ENCODE peak calls at places on chromosome 10, in eight cellular contexts. V, H, E, B, N, Y, L and W are unnamed samples.

GRCh38 chr10:970311-971149 is 17.7 kb upstream of the GTPBP4 start:
- DNase-seq in V (no peak), H (peak; percentile 73), E (peak; percentile 28), B (peak; percentile 42), N (no peak), Y (no peak), L (peak; percentile 64), W (no peak)

GRCh38 chr10:89702121-89702480 is 711 bp downstream of the KIF20B start:
- DNase-seq in V (no peak), H (peak; percentile 23), E (peak; percentile 22), B (peak; percentile 9), N (no peak), Y (no peak), L (no peak), W (no peak)

GRCh38 chr10:59997807-59998525 is 91.6 kb upstream of the CCDC6 start:
- DNase-seq in V (no peak), H (no peak), E (no peak), B (no peak), N (no peak), Y (no peak), L (no peak), W (no peak)

GRCh38 chr10:33100996-33101747 is 143.1 kb upstream of the ITGB1 start:
- DNase-seq in V (no peak), H (no peak), E (no peak), B (no peak), N (no peak), Y (no peak), L (no peak), W (no peak)

GRCh38 chr10:20890491-20891337 is 6.4 kb downstream of the NEBL start:
- DNase-seq in V (peak; percentile 86), H (no peak), E (peak; percentile 49), B (no peak), N (no peak), Y (no peak), L (no peak), W (no peak)

GRCh38 chr10:8235253-8236027 is 181.0 kb downstream of the GATA3 start:
- DNase-seq in V (no peak), H (no peak), E (no peak), B (no peak), N (no peak), Y (no peak), L (no peak), W (peak; percentile 57)

GRCh38 chr10:112307631-112308502 is 24.7 kb downstream of the TECTB start:
- DNase-seq in V (peak; percentile 95), H (peak; percentile 72), E (peak; percentile 26), B (peak; percentile 40), N (no peak), Y (peak; percentile 36), L (peak; percentile 68), W (peak; percentile 80)

GRCh38 chr10:123009105-123009805 is 449 bp downstream of the ACADSB start:
- DNase-seq in V (peak; percentile 47), H (peak; percentile 45), E (peak; percentile 4), B (peak; percentile 41), N (peak; percentile 66), Y (no peak), L (peak; percentile 60), W (peak; percentile 68)

GRCh38 chr10:84837877-84838276 is 509.5 kb downstream of the CCSER2 start:
- DNase-seq in V (no peak), H (no peak), E (no peak), B (no peak), N (no peak), Y (no peak), L (no peak), W (no peak)

GRCh38 chr10:101397140-101397539 is 43.2 kb downstream of the BTRC start:
- DNase-seq in V (peak; percentile 91), H (peak; percentile 47), E (peak; percentile 69), B (peak; percentile 69), N (no peak), Y (peak; percentile 62), L (no peak), W (peak; percentile 12)

GRCh38 chr10:72757712-72758111 is 65.8 kb downstream of the MCU start:
- DNase-seq in V (no peak), H (no peak), E (no peak), B (no peak), N (no peak), Y (no peak), L (no peak), W (no peak)
- H3K4me3 ChIP-seq in V (no peak overlapping the region), H (no peak overlapping the region), E (no peak overlapping the region), B (no peak overlapping the region), N (no peak overlapping the region), Y (no peak overlapping the region), L (no peak overlapping the region), W (no peak overlapping the region)

DNA sequence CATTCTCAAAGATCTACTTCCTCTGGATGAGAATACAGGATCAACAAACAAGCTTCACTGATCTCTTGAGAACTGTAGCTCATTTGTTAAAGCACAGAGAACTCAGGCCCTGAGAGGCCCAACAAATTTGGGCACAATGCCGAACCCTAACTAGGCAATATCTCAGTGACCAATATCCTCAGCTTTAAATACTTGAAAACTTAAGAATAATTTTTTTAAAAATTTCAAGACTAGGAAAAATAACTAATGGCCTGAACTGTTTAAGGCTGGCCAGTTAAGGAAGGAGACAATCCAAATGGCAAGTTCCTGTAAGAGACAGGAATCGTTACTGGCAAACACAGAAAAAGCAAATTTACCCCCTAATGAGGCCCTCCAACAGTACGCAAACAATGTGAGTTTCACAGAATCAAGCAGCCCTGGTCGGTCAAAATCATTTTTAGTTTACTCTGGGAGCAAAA is 39.7 kb downstream of the NT5C2 start:
- DNase-seq in V (peak; percentile 62), H (no peak), E (peak; percentile 64), B (peak; percentile 64), N (no peak), Y (peak; percentile 38), L (no peak), W (no peak)
- H3K4me3 ChIP-seq in V (no peak overlapping the region), H (peak overlapping the region; percentile 5), E (peak overlapping the region; percentile 33), B (peak overlapping the region; percentile 40), N (no peak overlapping the region), Y (peak overlapping the region; percentile 20), L (no peak overlapping the region), W (no peak overlapping the region)

GRCh38 chr10:12629767-12630165 is 280.4 kb downstream of the CAMK1D start:
- DNase-seq in V (no peak), H (no peak), E (no peak), B (no peak), N (no peak), Y (no peak), L (no peak), W (no peak)

GRCh38 chr10:12631216-12631615 is 281.9 kb downstream of the CAMK1D start:
- DNase-seq in V (no peak), H (peak; percentile 62), E (peak; percentile 26), B (peak; percentile 14), N (no peak), Y (peak; percentile 70), L (no peak), W (no peak)

GRCh38 chr10:12631787-12632562 is 282.6 kb downstream of the CAMK1D start:
- DNase-seq in V (no peak), H (peak; percentile 69), E (no peak), B (no peak), N (no peak), Y (peak; percentile 90), L (peak; percentile 71), W (no peak)

GRCh38 chr10:12628153-12628552 is 278.8 kb downstream of the CAMK1D start:
- DNase-seq in V (no peak), H (no peak), E (no peak), B (no peak), N (no peak), Y (no peak), L (no peak), W (no peak)

DNA sequence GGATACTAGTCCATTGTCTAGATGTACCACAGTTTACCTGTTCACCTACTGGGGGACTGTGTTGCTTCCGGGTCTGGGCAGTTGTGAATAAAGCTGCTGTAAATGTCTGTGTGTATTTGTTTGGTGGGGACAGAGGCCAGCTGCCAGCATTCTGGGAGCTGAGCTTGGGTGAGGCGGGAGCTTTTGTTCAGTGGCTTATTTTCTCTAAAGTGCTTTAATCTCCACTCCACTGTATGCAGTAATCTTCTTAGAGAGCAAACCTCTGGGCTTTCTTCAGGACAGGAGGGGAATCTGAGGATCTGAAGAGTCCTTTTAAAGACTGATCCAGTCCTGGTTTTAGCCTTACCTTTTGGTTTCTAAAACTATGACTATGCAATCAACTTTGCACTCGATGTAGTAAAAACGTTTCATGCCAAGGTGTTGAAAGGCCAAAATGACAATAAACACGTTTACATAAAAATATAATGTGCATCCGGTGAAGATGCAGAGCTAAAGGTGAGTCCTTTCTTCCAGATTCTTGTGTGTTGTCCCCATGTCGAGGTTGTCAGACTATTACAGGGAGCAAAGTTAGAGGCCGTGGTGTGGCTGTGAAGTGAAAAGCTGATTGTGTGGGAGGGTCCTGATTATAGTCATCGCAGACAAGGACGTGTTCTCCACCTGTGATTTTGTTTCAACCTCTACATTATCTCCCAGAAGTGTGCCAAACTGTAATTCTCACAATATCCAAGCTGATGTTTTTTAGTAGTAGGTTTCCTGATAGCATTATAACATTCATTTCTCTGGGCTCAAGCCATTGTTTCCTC is 279.8 kb downstream of the CAMK1D start:
- DNase-seq in V (peak; percentile 29), H (peak; percentile 41), E (no peak), B (no peak), N (no peak), Y (peak; percentile 38), L (no peak), W (no peak)
- H3K4me3 ChIP-seq in V (no peak overlapping the region), H (no peak overlapping the region), E (no peak overlapping the region), B (no peak overlapping the region), N (no peak overlapping the region), Y (no peak overlapping the region), L (no peak overlapping the region), W (no peak overlapping the region)

GRCh38 chr10:114044251-114045070 is 795 bp downstream of the ADRB1 start:
- DNase-seq in V (peak; percentile 32), H (peak; percentile 11), E (no peak), B (no peak), N (no peak), Y (peak; percentile 9), L (no peak), W (peak; percentile 76)

GRCh38 chr10:114045738-114046458 is 2.2 kb downstream of the ADRB1 start:
- DNase-seq in V (no peak), H (no peak), E (no peak), B (no peak), N (no peak), Y (no peak), L (no peak), W (peak; percentile 32)

GRCh38 chr10:114042895-114043531 is 653 bp upstream of the ADRB1 start:
- DNase-seq in V (peak; percentile 54), H (peak; percentile 39), E (peak; percentile 46), B (peak; percentile 39), N (peak; percentile 68), Y (peak; percentile 63), L (peak; percentile 58), W (peak; percentile 69)

GRCh38 chr10:114043532-114044250 is at the start of gene ADRB1:
- DNase-seq in V (peak; percentile 61), H (peak; percentile 76), E (peak; percentile 25), B (peak; percentile 50), N (peak; percentile 89), Y (peak; percentile 88), L (peak; percentile 87), W (peak; percentile 91)

DNA sequence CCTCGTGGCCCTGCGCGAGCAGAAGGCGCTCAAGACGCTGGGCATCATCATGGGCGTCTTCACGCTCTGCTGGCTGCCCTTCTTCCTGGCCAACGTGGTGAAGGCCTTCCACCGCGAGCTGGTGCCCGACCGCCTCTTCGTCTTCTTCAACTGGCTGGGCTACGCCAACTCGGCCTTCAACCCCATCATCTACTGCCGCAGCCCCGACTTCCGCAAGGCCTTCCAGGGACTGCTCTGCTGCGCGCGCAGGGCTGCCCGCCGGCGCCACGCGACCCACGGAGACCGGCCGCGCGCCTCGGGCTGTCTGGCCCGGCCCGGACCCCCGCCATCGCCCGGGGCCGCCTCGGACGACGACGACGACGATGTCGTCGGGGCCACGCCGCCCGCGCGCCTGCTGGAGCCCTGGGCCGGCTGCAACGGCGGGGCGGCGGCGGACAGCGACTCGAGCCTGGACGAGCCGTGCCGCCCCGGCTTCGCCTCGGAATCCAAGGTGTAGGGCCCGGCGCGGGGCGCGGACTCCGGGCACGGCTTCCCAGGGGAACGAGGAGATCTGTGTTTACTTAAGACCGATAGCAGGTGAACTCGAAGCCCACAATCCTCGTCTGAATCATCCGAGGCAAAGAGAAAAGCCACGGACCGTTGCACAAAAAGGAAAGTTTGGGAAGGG is 1.5 kb downstream of the ADRB1 start:
- DNase-seq in V (peak; percentile 28), H (peak; percentile 71), E (no peak), B (peak; percentile 63), N (no peak), Y (no peak), L (peak; percentile 62), W (peak; percentile 82)
- H3K4me3 ChIP-seq in V (no peak overlapping the region), H (no peak overlapping the region), E (no peak overlapping the region), B (peak overlapping the region; percentile 55), N (peak overlapping the region; percentile 55), Y (no peak overlapping the region), L (peak overlapping the region; percentile 40), W (peak overlapping the region; percentile 8)